ENCODE peak calls at places on chromosome 11, in ten cellular contexts. H is sigmoid colon, K is stomach, F is esophagus squamous epithelium, N is GM12891, M is thyroid gland, V is ovary, W is prostate gland, B is upper lobe of left lung, J is tibial nerve. T is an unnamed sample.

GRCh38 chr11:73333173-73333572 is 25.1 kb downstream of the ARHGEF17 start:
- DNase-seq in N (no peak), K (no peak), B (no peak), W (no peak), H (no peak), J (no peak), F (no peak), M (no peak), V (no peak), T (no peak)

GRCh38 chr11:123231263-123231662 is 36.2 kb upstream of the CLMP start:
- DNase-seq in H (no peak), K (no peak), F (no peak), W (no peak), V (no peak), B (no peak), N (no peak), M (no peak), J (no peak), T (no peak)

GRCh38 chr11:64814712-64815187 is 4.4 kb upstream of the MEN1 start:
- DNase-seq in M (no peak), K (no peak), N (no peak), B (no peak), F (no peak), J (no peak), H (no peak), W (no peak), V (no peak), T (no peak)

GRCh38 chr11:132844956-132845355 is 687.3 kb downstream of the OPCML start:
- DNase-seq in H (no peak), W (no peak), B (no peak), J (no peak), K (no peak), N (no peak), F (no peak), V (no peak), M (no peak), T (peak)

GRCh38 chr11:1293619-1294015 is 15.8 kb downstream of the TOLLIP start:
- DNase-seq in F (no peak), B (peak), M (no peak), K (peak), J (no peak), H (no peak), N (no peak), V (peak), W (no peak), T (no peak)

GRCh38 chr11:96842731-96843130 is 452.9 kb downstream of the JRKL start:
- DNase-seq in B (no peak), K (no peak), M (no peak), W (no peak), J (no peak), V (no peak), N (no peak), H (no peak), F (no peak), T (no peak)

GRCh38 chr11:78078218-78079167 is 1.2 kb downstream of the NDUFC2 start:
- DNase-seq in W (no peak), K (no peak), J (no peak), N (no peak), F (no peak), B (no peak), M (no peak), V (no peak), H (no peak), T (no peak)

GRCh38 chr11:95228081-95228859 is 2.7 kb downstream of the SESN3 start:
- DNase-seq in W (no peak), J (no peak), V (no peak), N (no peak), H (no peak), B (no peak), K (no peak), M (no peak), F (no peak), T (no peak)

GRCh38 chr11:128116447-128117240 is 470.7 kb downstream of the ETS1 start:
- DNase-seq in H (no peak), B (no peak), M (no peak), K (no peak), F (no peak), V (no peak), W (no peak), J (no peak), N (no peak), T (no peak)

GRCh38 chr11:41431784-41432183 is 27.7 kb downstream of the LRRC4C start:
- DNase-seq in F (no peak), J (no peak), K (no peak), M (no peak), W (no peak), V (no peak), N (no peak), B (no peak), H (no peak), T (no peak)

GRCh38 chr11:12864316-12865156 is 144.6 kb upstream of the RASSF10 start:
- DNase-seq in J (no peak), M (no peak), V (no peak), N (no peak), F (no peak), B (no peak), H (no peak), K (peak), W (peak), T (peak)

GRCh38 chr11:87431386-87431785 is 393.7 kb downstream of the TMEM135 start:
- DNase-seq in F (no peak), K (no peak), H (no peak), B (no peak), V (no peak), M (peak), W (no peak), N (no peak), J (no peak), T (no peak)

GRCh38 chr11:16028406-16028805 is 327.9 kb downstream of the SOX6 start:
- DNase-seq in B (no peak), K (no peak), J (no peak), V (no peak), H (no peak), W (no peak), M (no peak), N (no peak), F (no peak), T (no peak)

GRCh38 chr11:119405986-119406385 is 17.0 kb downstream of the THY1 start:
- DNase-seq in N (no peak), B (no peak), V (no peak), J (no peak), M (no peak), H (no peak), W (no peak), F (no peak), K (no peak), T (no peak)

GRCh38 chr11:37630866-37631265 is 1032.8 kb upstream of the RAG2 start:
- DNase-seq in J (no peak), V (no peak), W (no peak), K (no peak), B (no peak), M (no peak), F (no peak), N (no peak), H (no peak), T (no peak)

GRCh38 chr11:132595711-132596111 is 936.6 kb downstream of the OPCML start:
- DNase-seq in M (peak), W (no peak), V (no peak), B (no peak), H (no peak), N (no peak), J (no peak), F (no peak), K (peak), T (no peak)

GRCh38 chr11:7617032-7617431 is 56.3 kb downstream of the CYB5R2 start:
- DNase-seq in M (no peak), F (no peak), V (no peak), K (no peak), H (no peak), W (no peak), B (no peak), N (no peak), J (no peak), T (no peak)

GRCh38 chr11:112877561-112877960 is 83.7 kb upstream of the NCAM1 start:
- DNase-seq in H (no peak), B (no peak), V (no peak), W (no peak), F (no peak), M (no peak), N (no peak), J (no peak), K (no peak), T (no peak)

GRCh38 chr11:112874959-112875358 is 86.3 kb upstream of the NCAM1 start:
- DNase-seq in J (no peak), N (no peak), V (no peak), B (no peak), K (no peak), W (no peak), H (no peak), F (no peak), M (no peak), T (no peak)

GRCh38 chr11:112881461-112881860 is 79.8 kb upstream of the NCAM1 start:
- DNase-seq in V (peak), J (no peak), K (peak), H (peak), F (peak), N (no peak), B (peak), M (peak), W (peak), T (peak)

GRCh38 chr11:112880454-112880853 is 80.8 kb upstream of the NCAM1 start:
- DNase-seq in F (no peak), N (no peak), V (no peak), B (no peak), K (no peak), H (no peak), W (no peak), M (no peak), J (no peak), T (no peak)

GRCh38 chr11:112878228-112878627 is 83.0 kb upstream of the NCAM1 start:
- DNase-seq in W (no peak), M (no peak), K (no peak), H (no peak), N (no peak), J (no peak), V (no peak), B (no peak), F (no peak), T (no peak)
- TF ChIP-seq POLR2A in W (no peak), M (no peak), K (no peak), H (no peak), N (no peak), J (no peak), V (no peak), B (no peak), F (no peak), T (no peak)

GRCh38 chr11:68321293-68322030 is 9.1 kb downstream of the LRP5 start:
- DNase-seq in W (no peak), F (no peak), H (no peak), N (no peak), M (peak), J (no peak), B (peak), V (no peak), K (peak), T (no peak)
- TF ChIP-seq POLR2A in W (no peak), F (no peak), H (no peak), N (no peak), M (no peak), J (no peak), B (no peak), V (no peak), K (no peak), T (no peak)

GRCh38 chr11:110296226-110297081 is at the start of gene RDX:
- DNase-seq in V (peak), M (peak), N (peak), H (peak), W (peak), J (peak), K (peak), B (peak), F (no peak), T (peak)
- TF ChIP-seq POLR2A in V (peak), M (no peak), N (peak), H (no peak), W (no peak), J (no peak), K (no peak), B (no peak), F (no peak), T (peak)

GRCh38 chr11:75420224-75421034 is 12.6 kb downstream of the KLHL35 start:
- DNase-seq in B (no peak), K (no peak), H (no peak), W (no peak), N (no peak), M (no peak), J (no peak), F (no peak), V (no peak), T (no peak)
- TF ChIP-seq POLR2A in B (no peak), K (no peak), H (no peak), W (no peak), N (no peak), M (no peak), J (no peak), F (no peak), V (no peak), T (no peak)

DNA sequence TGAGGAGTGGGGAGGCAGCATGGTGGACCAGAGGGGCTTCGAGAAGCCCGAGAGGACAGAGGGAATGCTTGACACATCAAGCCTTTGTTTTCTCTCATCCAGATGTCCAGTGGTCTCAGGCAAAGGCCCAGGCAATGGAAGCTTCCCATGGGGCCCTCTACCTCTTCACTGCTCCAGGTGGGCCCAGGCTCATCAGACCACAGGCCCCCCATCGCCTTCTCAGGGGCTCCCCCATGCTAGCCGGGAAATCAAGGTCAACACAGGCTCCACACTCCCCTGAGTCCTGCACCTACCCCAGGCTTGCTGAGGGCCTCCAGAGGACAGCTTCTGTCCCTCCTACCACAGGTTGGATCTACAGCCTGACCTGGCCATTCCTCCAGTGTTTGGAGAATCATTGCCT is 157.5 kb downstream of the CHST1 start:
- DNase-seq in V (no peak), K (no peak), F (no peak), M (no peak), N (no peak), B (no peak), J (no peak), H (no peak), W (no peak), T (no peak)
- TF ChIP-seq POLR2A in V (no peak), K (no peak), F (no peak), M (no peak), N (no peak), B (no peak), J (no peak), H (no peak), W (no peak), T (no peak)

GRCh38 chr11:124724854-124725718 is 14.7 kb upstream of the NRGN start:
- DNase-seq in M (peak), K (no peak), N (no peak), W (no peak), B (peak), F (no peak), V (no peak), H (no peak), J (no peak), T (no peak)

GRCh38 chr11:124719534-124719933 is 20.2 kb upstream of the NRGN start:
- DNase-seq in F (no peak), K (no peak), J (no peak), V (no peak), M (no peak), H (no peak), N (no peak), W (no peak), B (no peak), T (no peak)

GRCh38 chr11:124718801-124719200 is 20.9 kb upstream of the NRGN start:
- DNase-seq in J (no peak), N (no peak), M (no peak), W (no peak), V (no peak), H (no peak), B (no peak), F (no peak), K (no peak), T (no peak)

GRCh38 chr11:124725719-124726105 is 14.0 kb upstream of the NRGN start:
- DNase-seq in V (no peak), B (no peak), H (no peak), F (no peak), K (no peak), M (no peak), W (no peak), N (no peak), J (no peak), T (no peak)

GRCh38 chr11:124722176-124722575 is 17.6 kb upstream of the NRGN start:
- DNase-seq in V (no peak), B (no peak), W (no peak), N (no peak), K (no peak), H (no peak), J (no peak), F (no peak), M (no peak), T (no peak)
- TF ChIP-seq POLR2A in V (no peak), B (no peak), W (no peak), N (no peak), K (no peak), H (no peak), J (no peak), F (no peak), M (no peak), T (no peak)

T was measured in H54.